ENCODE peak calls at places on chromosome 13, in six cellular contexts. Q is CD4-positive, alpha-beta T cell; E is HCT116; T is effector memory CD4-positive, alpha-beta T cell; V is A549; A is RWPE1. U is an unnamed sample.
A peak's percentile ranks its signal among the peaks of the same experiment; 100 is the strongest.

GRCh38 chr13:21568854-21569253 is 35.1 kb downstream of the MICU2 start:
- DNase-seq in E (no peak), A (no peak), Q (no peak), V (no peak), T (no peak), U (no peak)

GRCh38 chr13:112743451-112744305 is 53.8 kb downstream of the ATP11A start:
- DNase-seq in A (no peak), Q (no peak), V (no peak), E (no peak), T (no peak), U (no peak)

GRCh38 chr13:75415720-75416119 is 66.2 kb downstream of the TBC1D4 start:
- DNase-seq in E (no peak), Q (no peak), A (peak; percentile 20), V (no peak), T (no peak), U (no peak)

GRCh38 chr13:31896427-31896826 is 135.1 kb upstream of the FRY start:
- DNase-seq in Q (no peak), A (no peak), E (no peak), T (no peak), V (no peak), U (no peak)

GRCh38 chr13:80473695-80474094 is 132.8 kb upstream of the SPRY2 start:
- DNase-seq in A (peak; percentile 80), Q (no peak), E (no peak), T (no peak), V (peak; percentile 57), U (no peak)

GRCh38 chr13:93037780-93038179 is 188.8 kb upstream of the GPC6 start:
- DNase-seq in A (no peak), Q (no peak), V (no peak), T (no peak), E (no peak), U (no peak)

GRCh38 chr13:63481334-63481733 is 2065.7 kb upstream of the PCDH20 start:
- DNase-seq in T (no peak), Q (no peak), A (no peak), E (no peak), V (no peak), U (no peak)

GRCh38 chr13:28822801-28823200 is 2.7 kb downstream of the MTUS2 start:
- DNase-seq in V (no peak), Q (no peak), T (no peak), E (no peak), A (no peak), U (no peak)

GRCh38 chr13:85108356-85108755 is 690.9 kb downstream of the SLITRK6 start:
- DNase-seq in A (peak; percentile 29), T (no peak), E (no peak), V (no peak), Q (no peak), U (no peak)

GRCh38 chr13:106566682-106567420 is 1.1 kb downstream of the ARGLU1 start:
- DNase-seq in Q (no peak), A (peak; percentile 60), T (peak; percentile 8), V (peak; percentile 35), E (no peak), U (no peak)

GRCh38 chr13:100280681-100281080 is 191.8 kb downstream of the PCCA start:
- DNase-seq in A (peak; percentile 16), E (no peak), Q (no peak), V (no peak), T (no peak), U (no peak)

GRCh38 chr13:103168901-103169508 is 102.8 kb upstream of the SLC10A2 start:
- DNase-seq in T (no peak), V (no peak), Q (no peak), E (no peak), A (no peak), U (no peak)

GRCh38 chr13:62704795-62705329 is 1289.2 kb upstream of the PCDH20 start:
- DNase-seq in A (no peak), T (no peak), Q (no peak), V (no peak), E (no peak), U (no peak)

GRCh38 chr13:31595568-31595967 is 143.8 kb upstream of the RXFP2 start:
- DNase-seq in V (no peak), E (no peak), Q (no peak), T (no peak), A (no peak), U (no peak)

GRCh38 chr13:33744589-33745369 is 73.2 kb upstream of the RFC3 start:
- DNase-seq in T (no peak), Q (no peak), V (no peak), A (no peak), E (no peak), U (no peak)

GRCh38 chr13:100596516-100596915 is 7.9 kb upstream of the GGACT start:
- DNase-seq in T (no peak), A (no peak), E (no peak), Q (no peak), V (no peak), U (no peak)

GRCh38 chr13:30720470-30720869 is 14.9 kb upstream of the ALOX5AP start:
- DNase-seq in T (no peak), V (no peak), A (no peak), Q (no peak), E (no peak), U (no peak)

GRCh38 chr13:37179646-37180045 is 74.2 kb upstream of the CSNK1A1L start:
- DNase-seq in V (no peak), T (no peak), Q (no peak), E (no peak), A (no peak), U (no peak)

GRCh38 chr13:51618626-51619025 is 34.4 kb downstream of the WDFY2 start:
- DNase-seq in T (no peak), Q (no peak), A (no peak), E (no peak), V (no peak), U (no peak)

GRCh38 chr13:112241288-112241687 is 134.9 kb upstream of the SPACA7 start:
- DNase-seq in A (no peak), V (no peak), T (no peak), Q (no peak), E (no peak), U (no peak)

GRCh38 chr13:59991395-59991794 is 172.3 kb downstream of the DIAPH3 start:
- DNase-seq in E (no peak), A (no peak), V (no peak), T (no peak), Q (no peak), U (no peak)

GRCh38 chr13:99725644-99726043 is 224.4 kb downstream of the TM9SF2 start:
- DNase-seq in V (no peak), A (no peak), T (no peak), Q (no peak), E (no peak), U (no peak)

GRCh38 chr13:30373727-30374126 is 48.6 kb upstream of the UBE2L5 start:
- DNase-seq in E (no peak), T (peak; percentile 25), Q (no peak), A (no peak), V (no peak), U (peak; percentile 43)

GRCh38 chr13:94608586-94608985 is 6.9 kb downstream of the GPR180 start:
- DNase-seq in V (no peak), A (no peak), Q (no peak), T (no peak), E (no peak), U (no peak)
- H3K27ac ChIP-seq in V (no peak overlapping the region), A (no peak overlapping the region), Q (no peak overlapping the region), T (no peak overlapping the region), E (no peak overlapping the region), U (no peak overlapping the region)

GRCh38 chr13:113971471-113972231 is 2.2 kb downstream of the C13orf46 start:
- DNase-seq in A (no peak), Q (no peak), V (no peak), E (no peak), T (no peak), U (no peak)

GRCh38 chr13:113968463-113969310 is 5.2 kb downstream of the C13orf46 start:
- DNase-seq in E (no peak), V (no peak), Q (no peak), T (no peak), A (no peak), U (no peak)

GRCh38 chr13:113969311-113969972 is 4.4 kb downstream of the C13orf46 start:
- DNase-seq in A (no peak), Q (no peak), V (no peak), E (no peak), T (no peak), U (no peak)

GRCh38 chr13:113970810-113971470 is 2.9 kb downstream of the C13orf46 start:
- DNase-seq in Q (no peak), A (peak; percentile 62), E (no peak), T (no peak), V (no peak), U (no peak)

GRCh38 chr13:113969973-113970611 is 3.8 kb downstream of the C13orf46 start:
- DNase-seq in T (no peak), A (no peak), V (no peak), E (no peak), Q (no peak), U (no peak)
- H3K27ac ChIP-seq in T (no peak overlapping the region), A (peak overlapping the region; percentile 97), V (no peak overlapping the region), E (no peak overlapping the region), Q (no peak overlapping the region), U (no peak overlapping the region)

DNA sequence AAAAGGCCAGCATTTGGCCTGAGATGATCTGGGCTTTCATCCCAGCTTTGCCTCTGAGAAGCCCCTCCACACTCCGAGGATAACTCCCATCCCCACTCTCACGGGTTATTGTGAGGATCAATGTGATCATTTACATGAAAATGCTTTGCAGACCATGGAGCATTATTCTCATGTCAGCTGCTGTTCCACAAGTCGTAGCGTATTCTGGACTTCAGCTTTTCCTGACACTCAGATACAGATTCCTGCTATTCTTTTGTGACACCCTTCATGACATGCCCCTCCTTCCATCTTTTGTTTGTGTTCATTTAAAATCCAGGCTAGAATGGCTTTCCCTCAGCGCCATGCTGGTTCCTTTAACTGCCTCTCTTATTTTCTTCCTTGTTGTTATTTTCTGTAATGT is 86.5 kb downstream of the NUFIP1 start:
- DNase-seq in A (no peak), T (no peak), Q (no peak), V (no peak), E (no peak), U (no peak)
- H3K27ac ChIP-seq in A (no peak overlapping the region), T (no peak overlapping the region), Q (no peak overlapping the region), V (no peak overlapping the region), E (no peak overlapping the region), U (no peak overlapping the region)

GRCh38 chr13:73325351-73326214 is 266.8 kb downstream of the KLF5 start:
- DNase-seq in T (no peak), V (no peak), A (peak; percentile 57), E (no peak), Q (no peak), U (no peak)

GRCh38 chr13:73323615-73324014 is 264.8 kb downstream of the KLF5 start:
- DNase-seq in E (no peak), Q (no peak), V (no peak), A (no peak), T (no peak), U (no peak)

GRCh38 chr13:73326215-73326558 is 267.4 kb downstream of the KLF5 start:
- DNase-seq in V (no peak), A (no peak), Q (no peak), E (no peak), T (no peak), U (no peak)

GRCh38 chr13:73327579-73327978 is 268.8 kb downstream of the KLF5 start:
- DNase-seq in V (no peak), T (no peak), A (no peak), E (no peak), Q (no peak), U (no peak)

DNA sequence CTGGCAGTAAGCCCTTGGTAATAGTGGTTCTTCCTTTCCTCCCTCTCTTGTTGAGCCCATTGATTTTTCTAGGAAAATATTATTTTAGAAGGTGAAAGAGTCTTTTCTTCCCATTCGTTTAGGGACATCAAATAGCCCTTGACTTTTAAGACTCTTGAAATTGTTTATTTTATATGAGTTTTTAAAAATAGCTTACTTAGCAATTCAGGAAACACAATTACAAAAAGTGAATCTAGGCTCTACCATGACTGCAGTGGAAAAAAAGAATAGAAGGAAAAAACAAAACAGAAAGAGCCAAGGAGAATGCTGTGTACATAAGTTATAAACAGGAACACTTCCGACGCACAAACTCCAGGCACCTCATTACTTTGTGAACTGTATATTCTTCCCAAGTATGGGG is 266.0 kb downstream of the KLF5 start:
- DNase-seq in E (no peak), Q (no peak), A (no peak), V (no peak), T (no peak), U (no peak)
- H3K27ac ChIP-seq in E (peak overlapping the region; percentile 62), Q (no peak overlapping the region), A (no peak overlapping the region), V (peak overlapping the region; percentile 64), T (no peak overlapping the region), U (no peak overlapping the region)

U was measured in CD8-positive, alpha-beta memory T cell.